ENCODE peak calls at places on chromosomes 2 and 18, in nine cellular contexts. O is HS-5, V is foreskin fibroblast, N is neural crest cell, S is pancreas, A is cerebellar cortex, R is epithelial cell of esophagus, X is AG04450, Z is cardiac muscle cell. E is an unnamed sample.

GRCh38 chr2:229492034-229492433 is 220.9 kb upstream of the PID1 start:
- DNase-seq in Z (no peak), O (peak; percentile 65), V (no peak), X (no peak), A (no peak), S (no peak), R (no peak), N (no peak), E (no peak)

GRCh38 chr2:30362468-30363081 is 84.5 kb upstream of the LCLAT1 start:
- DNase-seq in X (no peak), R (no peak), N (no peak), Z (no peak), V (no peak), O (peak; percentile 15), A (no peak), S (no peak), E (no peak)

GRCh38 chr18:56727399-56727798 is 76.2 kb downstream of the WDR7 start:
- DNase-seq in X (no peak), A (no peak), N (no peak), S (no peak), R (peak; percentile 4), V (no peak), O (no peak), Z (no peak), E (no peak)

GRCh38 chr2:114937366-114937930 is 495.0 kb downstream of the DPP10 start:
- DNase-seq in R (no peak), A (no peak), X (no peak), N (no peak), S (no peak), V (no peak), O (no peak), Z (no peak), E (no peak)

GRCh38 chr2:5125017-5125730 is 567.0 kb upstream of the SOX11 start:
- DNase-seq in O (no peak), R (no peak), X (no peak), N (no peak), A (no peak), Z (no peak), S (no peak), V (no peak), E (no peak)

GRCh38 chr2:16319425-16320245 is 346.0 kb downstream of the CYRIA start:
- DNase-seq in Z (no peak), S (no peak), V (no peak), A (no peak), O (no peak), N (no peak), X (no peak), R (no peak), E (no peak)

GRCh38 chr2:152573168-152573567 is 144.1 kb downstream of the PRPF40A start:
- DNase-seq in A (no peak), N (no peak), S (no peak), R (peak; percentile 93), V (peak; percentile 66), X (no peak), Z (peak; percentile 50), O (peak; percentile 93), E (peak; percentile 89)

GRCh38 chr2:241595600-241596140 is 37.1 kb downstream of the BOK start:
- DNase-seq in A (no peak), X (no peak), O (no peak), Z (peak; percentile 44), S (no peak), N (peak; percentile 36), V (no peak), R (no peak), E (no peak)

GRCh38 chr2:169300617-169301530 is 61.5 kb downstream of the LRP2 start:
- DNase-seq in A (no peak), R (no peak), X (no peak), V (no peak), Z (no peak), N (no peak), S (no peak), O (no peak), E (no peak)

GRCh38 chr2:111698743-111699554 is 185.0 kb downstream of the ANAPC1 start:
- DNase-seq in V (peak; percentile 98), O (peak; percentile 100), X (peak; percentile 96), A (peak; percentile 32), Z (peak; percentile 98), S (peak; percentile 26), N (no peak), R (peak; percentile 98), E (peak; percentile 97)

GRCh38 chr18:79218605-79219195 is 149.5 kb downstream of the ATP9B start:
- DNase-seq in S (no peak), X (no peak), O (no peak), N (no peak), V (no peak), R (no peak), Z (no peak), A (no peak), E (peak; percentile 31)

GRCh38 chr2:86284401-86284841 is 53.0 kb downstream of the REEP1 start:
- DNase-seq in S (peak; percentile 74), R (no peak), Z (no peak), X (no peak), O (no peak), V (no peak), N (no peak), A (no peak), E (no peak)

GRCh38 chr2:226211439-226211838 is 588.2 kb downstream of the IRS1 start:
- DNase-seq in S (no peak), V (peak; percentile 82), Z (peak; percentile 95), N (no peak), A (no peak), O (peak; percentile 77), R (peak; percentile 69), X (peak; percentile 32), E (no peak)

GRCh38 chr18:73614812-73615211 is 532.8 kb downstream of the FBXO15 start:
- DNase-seq in Z (peak; percentile 5), V (peak; percentile 89), O (peak; percentile 81), S (no peak), X (peak; percentile 63), N (no peak), R (peak; percentile 98), A (no peak), E (no peak)

GRCh38 chr2:150484461-150484931 is 3.0 kb downstream of the RND3 start:
- DNase-seq in X (no peak), S (no peak), O (no peak), Z (peak; percentile 49), N (no peak), R (peak; percentile 43), A (no peak), V (no peak), E (no peak)

GRCh38 chr18:50161806-50162205 is 33.1 kb downstream of the MYO5B start:
- DNase-seq in N (no peak), S (no peak), R (peak; percentile 91), O (no peak), X (no peak), V (no peak), Z (peak; percentile 12), A (no peak), E (no peak)

GRCh38 chr18:21051615-21052014 is 60.0 kb downstream of the ROCK1 start:
- DNase-seq in O (no peak), X (no peak), R (no peak), Z (peak; percentile 5), N (no peak), A (no peak), V (no peak), S (no peak), E (no peak)

GRCh38 chr2:218710687-218711549 is at the start of gene TTLL4:
- DNase-seq in S (peak; percentile 98), N (peak; percentile 97), A (peak; percentile 97), R (peak; percentile 97), X (peak; percentile 88), O (peak; percentile 84), Z (peak; percentile 98), V (peak; percentile 94), E (peak; percentile 98)

GRCh38 chr18:37085362-37085761 is 256.4 kb downstream of the KIAA1328 start:
- DNase-seq in O (no peak), A (no peak), X (no peak), Z (no peak), R (no peak), N (no peak), S (no peak), V (no peak), E (no peak)

GRCh38 chr2:98757904-98758421 is 27.0 kb upstream of the MGAT4A start:
- DNase-seq in S (peak; percentile 61), N (no peak), Z (peak; percentile 89), O (peak; percentile 100), A (peak; percentile 63), X (peak; percentile 10), R (peak; percentile 96), V (peak; percentile 86), E (peak; percentile 71)